ENCODE peak calls at places on chromosomes 2 and 18, in eight cellular contexts. One of them, this sample, is unnamed.
A peak's percentile ranks its signal among the peaks of the same experiment; 100 is the strongest.

GRCh38 chr18:48711651-48712486 is 173.0 kb downstream of the CTIF start:
- DNase-seq in endothelial cell: peak; percentile 33
- DNase-seq in pons: peak; percentile 47
- DNase-seq in mesenchymal stem cell: peak; percentile 68
- DNase-seq in memory B cell: no peak
- DNase-seq in neural crest cell: no peak
- DNase-seq in CD8-positive, alpha-beta T cell: no peak
- DNase-seq in aorta: peak; percentile 55
- DNase-seq in this sample: peak; percentile 60

GRCh38 chr2:192307530-192307929 is 112.8 kb upstream of the TMEFF2 start:
- DNase-seq in CD8-positive, alpha-beta T cell: no peak
- DNase-seq in pons: no peak
- DNase-seq in neural crest cell: no peak
- DNase-seq in mesenchymal stem cell: no peak
- DNase-seq in memory B cell: no peak
- DNase-seq in aorta: no peak
- DNase-seq in endothelial cell: no peak
- DNase-seq in this sample: peak; percentile 32

GRCh38 chr2:140384946-140385345 is 1604.8 kb upstream of the NXPH2 start:
- DNase-seq in pons: no peak
- DNase-seq in memory B cell: no peak
- DNase-seq in endothelial cell: no peak
- DNase-seq in mesenchymal stem cell: no peak
- DNase-seq in CD8-positive, alpha-beta T cell: no peak
- DNase-seq in aorta: no peak
- DNase-seq in neural crest cell: no peak
- DNase-seq in this sample: no peak

GRCh38 chr2:27888790-27889189 is 1.4 kb downstream of the RBKS start:
- DNase-seq in mesenchymal stem cell: no peak
- DNase-seq in endothelial cell: no peak
- DNase-seq in aorta: no peak
- DNase-seq in pons: no peak
- DNase-seq in neural crest cell: no peak
- DNase-seq in CD8-positive, alpha-beta T cell: no peak
- DNase-seq in memory B cell: no peak
- DNase-seq in this sample: peak; percentile 20

GRCh38 chr2:205527801-205528200 is 154.5 kb upstream of the NRP2 start:
- DNase-seq in mesenchymal stem cell: no peak
- DNase-seq in endothelial cell: no peak
- DNase-seq in neural crest cell: no peak
- DNase-seq in memory B cell: no peak
- DNase-seq in CD8-positive, alpha-beta T cell: no peak
- DNase-seq in aorta: no peak
- DNase-seq in pons: no peak
- DNase-seq in this sample: peak; percentile 68

GRCh38 chr2:129895061-129895460 is 84.4 kb upstream of the RAB6C start:
- DNase-seq in endothelial cell: no peak
- DNase-seq in neural crest cell: no peak
- DNase-seq in pons: no peak
- DNase-seq in memory B cell: no peak
- DNase-seq in mesenchymal stem cell: no peak
- DNase-seq in aorta: no peak
- DNase-seq in CD8-positive, alpha-beta T cell: peak; percentile 39
- DNase-seq in this sample: no peak

GRCh38 chr2:237603718-237604362 is 13.3 kb upstream of the RAB17 start:
- DNase-seq in CD8-positive, alpha-beta T cell: peak; percentile 65
- DNase-seq in pons: peak; percentile 70
- DNase-seq in mesenchymal stem cell: peak; percentile 75
- DNase-seq in endothelial cell: peak; percentile 49
- DNase-seq in aorta: peak; percentile 66
- DNase-seq in neural crest cell: no peak
- DNase-seq in memory B cell: peak; percentile 65
- DNase-seq in this sample: peak; percentile 65

GRCh38 chr18:57657566-57657965 is 35.9 kb upstream of the NARS1 start:
- DNase-seq in memory B cell: no peak
- DNase-seq in neural crest cell: no peak
- DNase-seq in endothelial cell: no peak
- DNase-seq in pons: no peak
- DNase-seq in aorta: no peak
- DNase-seq in mesenchymal stem cell: no peak
- DNase-seq in CD8-positive, alpha-beta T cell: no peak
- DNase-seq in this sample: peak; percentile 30

GRCh38 chr2:168449419-168449818 is 6.7 kb upstream of the CERS6 start:
- DNase-seq in CD8-positive, alpha-beta T cell: no peak
- DNase-seq in neural crest cell: no peak
- DNase-seq in memory B cell: no peak
- DNase-seq in mesenchymal stem cell: no peak
- DNase-seq in pons: no peak
- DNase-seq in aorta: no peak
- DNase-seq in endothelial cell: no peak
- DNase-seq in this sample: no peak

GRCh38 chr18:33495278-33495677 is 54.8 kb upstream of the CCDC178 start:
- DNase-seq in memory B cell: no peak
- DNase-seq in endothelial cell: peak; percentile 50
- DNase-seq in aorta: no peak
- DNase-seq in pons: peak; percentile 69
- DNase-seq in neural crest cell: peak; percentile 27
- DNase-seq in mesenchymal stem cell: peak; percentile 69
- DNase-seq in CD8-positive, alpha-beta T cell: no peak
- DNase-seq in this sample: peak; percentile 42

GRCh38 chr2:112472547-112473263 is 9.3 kb upstream of the TTL start:
- DNase-seq in mesenchymal stem cell: no peak
- DNase-seq in aorta: no peak
- DNase-seq in memory B cell: no peak
- DNase-seq in CD8-positive, alpha-beta T cell: no peak
- DNase-seq in neural crest cell: no peak
- DNase-seq in endothelial cell: no peak
- DNase-seq in pons: no peak
- DNase-seq in this sample: no peak

GRCh38 chr18:45547910-45548309 is 67.4 kb upstream of the SLC14A2 start:
- DNase-seq in aorta: no peak
- DNase-seq in endothelial cell: no peak
- DNase-seq in CD8-positive, alpha-beta T cell: no peak
- DNase-seq in neural crest cell: no peak
- DNase-seq in mesenchymal stem cell: no peak
- DNase-seq in pons: no peak
- DNase-seq in memory B cell: no peak
- DNase-seq in this sample: no peak

GRCh38 chr2:213862407-213863076 is 548.3 kb upstream of the VWC2L start:
- DNase-seq in pons: no peak
- DNase-seq in CD8-positive, alpha-beta T cell: no peak
- DNase-seq in endothelial cell: no peak
- DNase-seq in memory B cell: no peak
- DNase-seq in aorta: no peak
- DNase-seq in neural crest cell: no peak
- DNase-seq in mesenchymal stem cell: no peak
- DNase-seq in this sample: no peak

GRCh38 chr2:219253753-219254589 is at the start of gene TUBA4A:
- DNase-seq in pons: peak; percentile 81
- DNase-seq in endothelial cell: peak; percentile 52
- DNase-seq in CD8-positive, alpha-beta T cell: peak; percentile 95
- DNase-seq in neural crest cell: no peak
- DNase-seq in memory B cell: peak; percentile 89
- DNase-seq in mesenchymal stem cell: peak; percentile 63
- DNase-seq in aorta: peak; percentile 90
- DNase-seq in this sample: peak; percentile 35

GRCh38 chr2:182668671-182669070 is 47.4 kb upstream of the DNAJC10 start:
- DNase-seq in neural crest cell: no peak
- DNase-seq in endothelial cell: no peak
- DNase-seq in aorta: no peak
- DNase-seq in pons: no peak
- DNase-seq in CD8-positive, alpha-beta T cell: no peak
- DNase-seq in mesenchymal stem cell: no peak
- DNase-seq in memory B cell: no peak
- DNase-seq in this sample: no peak

GRCh38 chr2:37984176-37984575 is 59.1 kb downstream of the RMDN2 start:
- DNase-seq in endothelial cell: no peak
- DNase-seq in memory B cell: no peak
- DNase-seq in pons: no peak
- DNase-seq in CD8-positive, alpha-beta T cell: no peak
- DNase-seq in neural crest cell: no peak
- DNase-seq in mesenchymal stem cell: no peak
- DNase-seq in aorta: no peak
- DNase-seq in this sample: peak; percentile 17

GRCh38 chr2:128435576-128436497 is 117.2 kb upstream of the HS6ST1 start:
- DNase-seq in endothelial cell: no peak
- DNase-seq in CD8-positive, alpha-beta T cell: peak; percentile 23
- DNase-seq in pons: no peak
- DNase-seq in aorta: no peak
- DNase-seq in mesenchymal stem cell: no peak
- DNase-seq in memory B cell: no peak
- DNase-seq in neural crest cell: no peak
- DNase-seq in this sample: no peak

GRCh38 chr2:169285528-169285927 is 76.8 kb downstream of the LRP2 start:
- DNase-seq in memory B cell: no peak
- DNase-seq in pons: peak; percentile 63
- DNase-seq in aorta: no peak
- DNase-seq in neural crest cell: no peak
- DNase-seq in endothelial cell: no peak
- DNase-seq in mesenchymal stem cell: no peak
- DNase-seq in CD8-positive, alpha-beta T cell: no peak
- DNase-seq in this sample: no peak

GRCh38 chr2:172893111-172893510 is 157.5 kb downstream of the RAPGEF4 start:
- DNase-seq in endothelial cell: no peak
- DNase-seq in mesenchymal stem cell: no peak
- DNase-seq in CD8-positive, alpha-beta T cell: no peak
- DNase-seq in pons: no peak
- DNase-seq in memory B cell: no peak
- DNase-seq in neural crest cell: no peak
- DNase-seq in aorta: no peak
- DNase-seq in this sample: no peak

GRCh38 chr18:48814490-48815181 is 136.1 kb downstream of the SMAD7 start:
- DNase-seq in endothelial cell: no peak
- DNase-seq in memory B cell: no peak
- DNase-seq in pons: no peak
- DNase-seq in neural crest cell: no peak
- DNase-seq in CD8-positive, alpha-beta T cell: peak; percentile 47
- DNase-seq in mesenchymal stem cell: peak; percentile 71
- DNase-seq in aorta: peak; percentile 36
- DNase-seq in this sample: no peak

GRCh38 chr18:11118051-11118450 is 31.3 kb downstream of the PIEZO2 start:
- DNase-seq in CD8-positive, alpha-beta T cell: no peak
- DNase-seq in memory B cell: no peak
- DNase-seq in mesenchymal stem cell: no peak
- DNase-seq in neural crest cell: no peak
- DNase-seq in endothelial cell: no peak
- DNase-seq in aorta: no peak
- DNase-seq in pons: no peak
- DNase-seq in this sample: no peak

GRCh38 chr2:24304098-24304497 is 56.2 kb downstream of the ITSN2 start:
- DNase-seq in endothelial cell: no peak
- DNase-seq in pons: peak; percentile 84
- DNase-seq in aorta: peak; percentile 68
- DNase-seq in memory B cell: no peak
- DNase-seq in mesenchymal stem cell: peak; percentile 54
- DNase-seq in CD8-positive, alpha-beta T cell: no peak
- DNase-seq in neural crest cell: no peak
- DNase-seq in this sample: peak; percentile 98

GRCh38 chr2:3505771-3506170 is 13.6 kb downstream of the ADI1 start:
- DNase-seq in aorta: no peak
- DNase-seq in mesenchymal stem cell: peak; percentile 73
- DNase-seq in pons: no peak
- DNase-seq in CD8-positive, alpha-beta T cell: no peak
- DNase-seq in memory B cell: no peak
- DNase-seq in endothelial cell: no peak
- DNase-seq in neural crest cell: no peak
- DNase-seq in this sample: no peak

GRCh38 chr2:104102615-104103014 is 751.3 kb upstream of the POU3F3 start:
- DNase-seq in mesenchymal stem cell: no peak
- DNase-seq in neural crest cell: no peak
- DNase-seq in endothelial cell: no peak
- DNase-seq in aorta: no peak
- DNase-seq in memory B cell: no peak
- DNase-seq in CD8-positive, alpha-beta T cell: no peak
- DNase-seq in pons: no peak
- DNase-seq in this sample: no peak

GRCh38 chr2:28567076-28567471 is 71.2 kb downstream of the PLB1 start:
- DNase-seq in mesenchymal stem cell: no peak
- DNase-seq in CD8-positive, alpha-beta T cell: peak; percentile 61
- DNase-seq in endothelial cell: no peak
- DNase-seq in neural crest cell: no peak
- DNase-seq in memory B cell: no peak
- DNase-seq in aorta: no peak
- DNase-seq in pons: no peak
- DNase-seq in this sample: no peak

This sample was measured in fibroblast of mammary gland.